ENCODE peak calls at places on chromosome 11, in seven cellular contexts. N is heart right ventricle, S is AG04449, Z is Caco-2, F is epithelial cell of esophagus, H is foreskin fibroblast, A is AG04450. R is an unnamed sample.

GRCh38 chr11:3229673-3230630 is 2.3 kb downstream of the MRGPRE start:
- DNase-seq in N (no peak), Z (peak), F (no peak), S (no peak), A (no peak), H (no peak), R (no peak)

GRCh38 chr11:5203366-5203765 is 2.9 kb upstream of the OR51V1 start:
- DNase-seq in N (no peak), H (peak), Z (no peak), F (no peak), A (no peak), S (no peak), R (no peak)

GRCh38 chr11:120594746-120595145 is 83.2 kb downstream of the GRIK4 start:
- DNase-seq in S (no peak), F (no peak), Z (no peak), N (no peak), A (no peak), H (no peak), R (no peak)

GRCh38 chr11:32396991-32397390 is 38.3 kb downstream of the WT1 start:
- DNase-seq in F (no peak), A (no peak), Z (no peak), N (no peak), S (no peak), H (no peak), R (no peak)

GRCh38 chr11:58658553-58659080 is 36.2 kb downstream of the CNTF start:
- DNase-seq in A (no peak), S (no peak), N (no peak), H (no peak), F (peak), Z (no peak), R (no peak)

GRCh38 chr11:41246399-41246745 is 213.1 kb downstream of the LRRC4C start:
- DNase-seq in A (no peak), S (no peak), N (no peak), F (no peak), H (no peak), Z (no peak), R (no peak)

GRCh38 chr11:97738751-97739150 is 1282.0 kb upstream of the CNTN5 start:
- DNase-seq in A (no peak), F (no peak), H (no peak), Z (no peak), N (no peak), S (no peak), R (no peak)

GRCh38 chr11:83441596-83441995 is 155.4 kb upstream of the CCDC90B start:
- DNase-seq in N (no peak), A (no peak), S (no peak), F (no peak), H (no peak), Z (no peak), R (no peak)

GRCh38 chr11:126573325-126574076 is 218.0 kb downstream of the ST3GAL4 start:
- DNase-seq in A (no peak), N (no peak), H (no peak), S (no peak), Z (no peak), F (no peak), R (no peak)

GRCh38 chr11:105033344-105033743 is 1.6 kb downstream of the CASP1 start:
- DNase-seq in A (no peak), S (no peak), F (peak), Z (no peak), N (no peak), H (no peak), R (no peak)
- H3K4me3 ChIP-seq in A (no peak), S (no peak), F (no peak), Z (no peak), N (peak), H (peak), R (no peak)

GRCh38 chr11:72704783-72705287 is 30.6 kb upstream of the PDE2A start:
- DNase-seq in N (no peak), F (no peak), A (no peak), S (no peak), Z (no peak), H (no peak), R (no peak)

GRCh38 chr11:72702842-72703241 is 28.6 kb upstream of the PDE2A start:
- DNase-seq in S (no peak), N (no peak), A (no peak), Z (no peak), H (no peak), F (no peak), R (no peak)

GRCh38 chr11:72704028-72704782 is 30.0 kb upstream of the PDE2A start:
- DNase-seq in H (peak), F (no peak), Z (peak), S (no peak), N (no peak), A (no peak), R (no peak)

GRCh38 chr11:72702096-72702495 is 27.9 kb upstream of the PDE2A start:
- DNase-seq in N (no peak), H (no peak), Z (no peak), A (no peak), S (no peak), F (no peak), R (no peak)

DNA sequence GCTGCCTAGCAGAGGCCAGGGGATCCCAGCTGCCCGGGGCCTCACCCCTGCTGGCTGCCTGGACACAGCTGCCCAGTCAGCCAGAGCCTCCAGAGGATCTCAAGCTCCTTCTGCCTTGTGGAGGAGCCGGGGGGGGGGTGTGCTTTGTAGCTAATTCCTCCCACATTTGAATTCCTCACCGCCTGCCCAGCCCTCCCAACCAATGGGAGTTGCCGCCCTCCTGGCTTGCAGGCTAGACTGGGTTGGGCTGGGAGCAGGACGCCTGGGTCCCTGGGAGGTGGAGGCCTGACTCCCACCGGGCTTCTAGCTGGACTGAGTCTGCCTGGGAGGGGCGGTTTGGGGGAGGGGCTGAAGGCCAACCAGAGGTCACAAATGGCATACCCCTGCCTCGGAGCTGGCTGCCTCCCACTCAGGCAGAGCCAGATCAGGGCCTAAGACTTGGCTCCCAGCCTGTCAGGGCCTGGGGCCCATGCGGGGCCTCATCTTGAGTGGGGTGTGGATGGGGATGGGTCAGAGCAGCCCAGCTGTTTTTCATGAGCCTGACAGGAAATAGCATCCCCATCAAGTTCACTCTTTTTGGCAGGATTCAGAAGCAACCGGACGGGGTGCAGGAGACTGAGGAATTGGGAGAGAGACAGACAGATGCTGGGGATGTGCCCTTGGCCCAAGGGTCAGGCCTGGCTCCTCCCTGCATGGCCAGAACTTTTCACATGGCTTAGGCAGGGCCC is 29.2 kb upstream of the PDE2A start:
- DNase-seq in F (no peak), A (no peak), H (peak), N (peak), S (peak), Z (no peak), R (no peak)
- H3K4me3 ChIP-seq in F (no peak), A (no peak), H (peak), N (peak), S (peak), Z (no peak), R (no peak)

GRCh38 chr11:43834291-43834690 is 46.3 kb upstream of the ALKBH3 start:
- DNase-seq in F (no peak), H (no peak), N (no peak), Z (no peak), A (no peak), S (no peak), R (no peak)
- H3K4me3 ChIP-seq in F (no peak), H (no peak), N (no peak), Z (no peak), A (no peak), S (no peak), R (no peak)

GRCh38 chr11:115087791-115088190 is 409.5 kb downstream of the NXPE2 start:
- DNase-seq in A (no peak), H (no peak), S (no peak), Z (no peak), F (no peak), N (no peak), R (no peak)
- H3K4me3 ChIP-seq in A (no peak), H (no peak), S (no peak), Z (no peak), F (no peak), N (no peak), R (no peak)

GRCh38 chr11:111945198-111945597 is 8.1 kb downstream of the DIXDC1 start:
- DNase-seq in F (no peak), S (no peak), H (no peak), Z (no peak), A (no peak), N (no peak), R (no peak)

GRCh38 chr11:111944139-111944538 is 7.0 kb downstream of the DIXDC1 start:
- DNase-seq in N (no peak), H (peak), A (peak), S (peak), Z (peak), F (peak), R (peak)

GRCh38 chr11:111942826-111943225 is 5.7 kb downstream of the DIXDC1 start:
- DNase-seq in F (peak), N (no peak), Z (no peak), H (peak), S (no peak), A (no peak), R (peak)

GRCh38 chr11:111946499-111946898 is 9.4 kb downstream of the DIXDC1 start:
- DNase-seq in Z (no peak), F (no peak), H (no peak), N (no peak), A (no peak), S (no peak), R (no peak)

GRCh38 chr11:111944651-111945051 is 7.5 kb downstream of the DIXDC1 start:
- DNase-seq in S (peak), Z (no peak), N (no peak), F (peak), A (no peak), H (peak), R (peak)
- H3K4me3 ChIP-seq in S (no peak), Z (no peak), N (no peak), F (no peak), A (no peak), H (no peak), R (no peak)